ENCODE peak calls at places on chromosomes 12 and 14, in nine cellular contexts. E is astrocyte of the cerebellum, K is choroid plexus epithelial cell, Y is GM12865, Q is GM13977, C is hepatocyte, I is psoas muscle, N is H1, O is brain microvascular endothelial cell. T is an unnamed sample.

GRCh38 chr12:97169922-97170321 is 262.9 kb downstream of the NEDD1 start:
- DNase-seq in E (no peak), K (no peak), Y (no peak), Q (no peak), C (no peak), I (no peak), N (no peak), O (no peak), T (no peak)

GRCh38 chr12:131644481-131644880 is 66.4 kb upstream of the SFSWAP start:
- DNase-seq in E (no peak), K (no peak), Y (no peak), Q (no peak), C (no peak), I (no peak), N (no peak), O (no peak), T (no peak)

GRCh38 chr14:98136420-98136819 is 1135.6 kb downstream of the BCL11B start:
- DNase-seq in E (no peak), K (no peak), Y (no peak), Q (no peak), C (no peak), I (no peak), N (no peak), O (no peak), T (no peak)

GRCh38 chr12:122895290-122895689 is 634 bp downstream of the VPS37B start:
- DNase-seq in E (no peak), K (no peak), Y (no peak), Q (no peak), C (no peak), I (no peak), N (no peak), O (no peak), T (no peak)

GRCh38 chr12:110370732-110371141 is 32.8 kb downstream of the ANAPC7 start:
- DNase-seq in E (no peak), K (no peak), Y (no peak), Q (no peak), C (no peak), I (no peak), N (no peak), O (no peak), T (peak)

GRCh38 chr14:106436310-106436905 is 910.0 kb downstream of the TMEM121 start:
- DNase-seq in E (no peak), K (no peak), Y (peak), Q (no peak), C (no peak), I (no peak), N (no peak), O (no peak), T (peak)

GRCh38 chr12:69475237-69475984 is 5.2 kb downstream of the FRS2 start:
- DNase-seq in E (no peak), K (peak), Y (no peak), Q (no peak), C (peak), I (no peak), N (no peak), O (peak), T (no peak)

GRCh38 chr12:19150273-19150895 is 20.9 kb downstream of the PLEKHA5 start:
- DNase-seq in E (peak), K (peak), Y (peak), Q (no peak), C (no peak), I (no peak), N (no peak), O (no peak), T (no peak)

GRCh38 chr12:93456077-93456476 is 11.2 kb upstream of the MRPL42 start:
- DNase-seq in E (no peak), K (no peak), Y (no peak), Q (no peak), C (no peak), I (no peak), N (no peak), O (no peak), T (no peak)

GRCh38 chr14:34874386-34875030 is 652 bp downstream of the BAZ1A start:
- DNase-seq in E (no peak), K (peak), Y (peak), Q (peak), C (peak), I (peak), N (no peak), O (peak), T (peak)

GRCh38 chr12:105738036-105738435 is 400.7 kb downstream of the NUAK1 start:
- DNase-seq in E (no peak), K (peak), Y (no peak), Q (no peak), C (no peak), I (no peak), N (no peak), O (peak), T (peak)

GRCh38 chr14:89420502-89420901 is 3.5 kb upstream of the FOXN3 start:
- DNase-seq in E (no peak), K (no peak), Y (no peak), Q (no peak), C (no peak), I (no peak), N (no peak), O (no peak), T (no peak)

GRCh38 chr14:51446771-51447170 is 204.9 kb upstream of the FRMD6 start:
- DNase-seq in E (no peak), K (no peak), Y (no peak), Q (no peak), C (no peak), I (no peak), N (no peak), O (no peak), T (no peak)

GRCh38 chr14:69152944-69153847 is at the start of gene DCAF5:
- DNase-seq in E (peak), K (peak), Y (peak), Q (peak), C (peak), I (peak), N (peak), O (peak), T (peak)

GRCh38 chr12:90167501-90167900 is 458.9 kb upstream of the ATP2B1 start:
- DNase-seq in E (no peak), K (no peak), Y (no peak), Q (no peak), C (no peak), I (no peak), N (no peak), O (no peak), T (no peak)

GRCh38 chr14:51039285-51039684 is 55.6 kb downstream of the TRIM9 start:
- DNase-seq in E (no peak), K (no peak), Y (peak), Q (no peak), C (no peak), I (no peak), N (no peak), O (no peak), T (no peak)

GRCh38 chr12:102522768-102523167 is 42.4 kb upstream of the IGF1 start:
- DNase-seq in E (no peak), K (no peak), Y (peak), Q (no peak), C (no peak), I (no peak), N (no peak), O (no peak), T (no peak)

GRCh38 chr12:102526701-102527100 is 46.3 kb upstream of the IGF1 start:
- DNase-seq in E (no peak), K (no peak), Y (no peak), Q (no peak), C (no peak), I (no peak), N (no peak), O (no peak), T (no peak)

GRCh38 chr12:102533483-102533882 is 53.1 kb upstream of the IGF1 start:
- DNase-seq in E (no peak), K (no peak), Y (no peak), Q (no peak), C (no peak), I (no peak), N (no peak), O (no peak), T (no peak)

GRCh38 chr12:102527256-102527720 is 46.9 kb upstream of the IGF1 start:
- DNase-seq in E (no peak), K (peak), Y (no peak), Q (no peak), C (no peak), I (no peak), N (no peak), O (no peak), T (peak)

DNA sequence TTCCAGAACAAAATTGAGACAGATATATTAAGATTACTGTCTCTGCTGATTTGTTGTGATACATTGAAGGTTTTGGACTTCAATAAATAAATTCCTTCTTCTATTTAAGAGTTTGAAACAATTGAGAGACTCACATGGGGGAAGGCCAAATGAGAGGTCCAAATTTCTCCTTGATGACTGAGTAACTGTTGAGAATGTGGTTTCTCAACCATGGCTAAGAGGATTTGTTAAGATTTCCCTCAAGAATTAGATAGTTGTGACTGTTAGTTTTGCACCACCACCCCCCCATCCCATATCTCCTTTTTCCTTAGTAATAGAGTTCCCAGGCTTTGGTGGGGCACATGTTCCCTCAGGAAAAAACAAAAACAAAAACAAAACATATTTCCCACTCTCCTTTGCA is 47.7 kb upstream of the IGF1 start:
- DNase-seq in E (no peak), K (no peak), Y (no peak), Q (no peak), C (no peak), I (no peak), N (no peak), O (no peak), T (no peak)
- TF ChIP-seq CTCF in E (no peak), K (no peak), Y (no peak), Q (no peak), C (no peak), I (no peak), N (no peak), O (no peak), T (no peak)

GRCh38 chr12:2890388-2891239 is at the start of gene TULP3:
- DNase-seq in E (peak), K (peak), Y (peak), Q (peak), C (peak), I (peak), N (peak), O (peak), T (peak)
- TF ChIP-seq CTCF in E (no peak), K (peak), Y (no peak), Q (no peak), C (no peak), I (no peak), N (no peak), O (no peak), T (no peak)

DNA sequence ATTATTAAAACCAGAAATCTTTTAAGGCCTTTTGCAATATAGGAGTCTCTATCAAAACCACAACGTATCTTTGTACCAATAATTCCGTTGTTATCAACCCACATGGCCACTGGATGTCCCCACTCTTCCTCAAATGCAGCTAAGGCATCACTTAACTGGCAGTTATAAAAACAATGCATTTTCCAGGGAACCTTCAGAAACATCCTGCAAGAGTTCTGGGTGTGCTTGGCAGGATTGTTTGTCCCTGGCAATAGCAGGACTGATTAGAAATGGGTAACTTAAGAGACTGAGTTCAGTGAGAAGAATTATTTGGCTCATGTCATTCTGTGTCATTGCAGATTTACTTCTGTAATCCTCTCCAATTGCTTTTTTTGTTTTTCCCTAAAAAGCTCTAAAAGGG is 112.0 kb downstream of the SLC15A5 start:
- DNase-seq in E (peak), K (peak), Y (peak), Q (no peak), C (peak), I (no peak), N (peak), O (peak), T (peak)
- TF ChIP-seq CTCF in E (peak), K (peak), Y (no peak), Q (peak), C (peak), I (peak), N (peak), O (peak), T (peak)

DNA sequence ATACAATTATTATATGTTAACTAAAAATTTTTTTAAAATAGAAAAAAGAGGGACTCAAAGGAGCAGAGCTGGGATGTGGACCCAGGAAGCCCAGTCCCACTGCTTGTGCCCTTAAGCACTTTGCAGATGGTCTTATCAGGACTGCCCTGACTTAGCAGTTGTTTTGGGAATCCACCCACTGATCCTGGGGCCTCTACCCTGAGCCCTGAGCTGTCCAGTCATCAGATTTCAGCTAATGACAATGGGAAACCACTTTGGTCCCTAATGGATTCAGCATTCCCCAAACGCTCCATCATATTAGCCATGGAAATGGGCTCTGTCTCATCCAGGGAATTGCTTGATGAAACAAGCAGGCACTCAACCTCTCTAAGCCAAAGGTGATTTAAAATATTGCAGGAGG is 22.5 kb upstream of the WSCD2 start:
- DNase-seq in E (no peak), K (no peak), Y (no peak), Q (no peak), C (no peak), I (no peak), N (no peak), O (no peak), T (no peak)
- TF ChIP-seq CTCF in E (no peak), K (no peak), Y (no peak), Q (no peak), C (no peak), I (no peak), N (no peak), O (no peak), T (no peak)

GRCh38 chr12:103705098-103705497 is 118.0 kb downstream of the STAB2 start:
- DNase-seq in E (no peak), K (no peak), Y (no peak), Q (no peak), C (no peak), I (no peak), N (no peak), O (no peak), T (no peak)

DNA sequence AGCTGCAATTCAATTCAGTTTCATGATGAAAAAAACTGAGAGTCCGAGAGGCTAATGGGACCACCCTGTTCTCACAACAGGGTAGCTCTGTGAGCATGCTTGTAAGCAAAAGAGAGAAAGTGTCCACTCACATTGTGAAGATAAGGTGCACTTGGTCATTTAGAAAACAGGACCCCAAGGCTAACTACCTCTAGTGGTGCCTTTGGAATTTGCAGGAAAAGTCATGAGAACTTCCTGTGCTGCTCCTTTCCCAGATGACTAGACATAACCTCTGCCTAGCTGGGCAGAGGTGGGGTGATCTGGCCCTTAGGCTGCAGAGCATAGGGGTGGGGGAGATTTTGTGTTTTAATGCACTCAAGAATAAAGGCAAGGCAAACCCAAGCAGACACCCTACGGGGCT is 118.9 kb downstream of the STAB2 start:
- DNase-seq in E (no peak), K (no peak), Y (no peak), Q (no peak), C (no peak), I (no peak), N (no peak), O (no peak), T (no peak)
- TF ChIP-seq CTCF in E (peak), K (peak), Y (no peak), Q (no peak), C (peak), I (no peak), N (peak), O (peak), T (peak)

GRCh38 chr14:87264386-87264785 is 728.6 kb downstream of the GALC start:
- DNase-seq in E (no peak), K (no peak), Y (no peak), Q (no peak), C (no peak), I (no peak), N (no peak), O (no peak), T (peak)

GRCh38 chr14:87264796-87265195 is 728.2 kb downstream of the GALC start:
- DNase-seq in E (no peak), K (no peak), Y (no peak), Q (no peak), C (no peak), I (no peak), N (no peak), O (no peak), T (no peak)

GRCh38 chr14:87268997-87269396 is 724.0 kb downstream of the GALC start:
- DNase-seq in E (no peak), K (no peak), Y (no peak), Q (no peak), C (no peak), I (no peak), N (no peak), O (no peak), T (no peak)
- TF ChIP-seq CTCF in E (no peak), K (no peak), Y (no peak), Q (no peak), C (no peak), I (no peak), N (no peak), O (no peak), T (no peak)

T was measured in epithelial cell of esophagus.